ENCODE peak calls at places on chromosomes 11 and 22, in six cellular contexts. P is Peyer's patch, C is IMR-90, J is adrenal gland, Z is heart right ventricle, R is right lobe of liver. L is an unnamed sample. For H3K4me1 and H3K9me3, the result is how much of the 10 kb centered on the place peaks cover.

GRCh38 chr11:130707217-130707616 is 209.1 kb downstream of the SNX19 start:
- DNase-seq in P (no peak), C (no peak), J (no peak), Z (no peak), R (no peak), L (no peak)

GRCh38 chr11:70038034-70038834 is 39.9 kb upstream of the ANO1 start:
- DNase-seq in P (no peak), C (no peak), J (no peak), Z (no peak), R (no peak), L (no peak)

GRCh38 chr11:111851636-111852035 is 19.7 kb downstream of the ALG9 start:
- DNase-seq in P (no peak), C (peak), J (no peak), Z (no peak), R (no peak), L (no peak)

GRCh38 chr11:99148352-99148751 is 127.6 kb downstream of the CNTN5 start:
- DNase-seq in P (no peak), C (no peak), J (no peak), Z (no peak), R (no peak), L (no peak)

GRCh38 chr11:83047515-83048225 is 24.0 kb downstream of the RAB30 start:
- DNase-seq in P (no peak), C (peak), J (no peak), Z (no peak), R (no peak), L (no peak)

GRCh38 chr22:23695748-23696325 is 5.0 kb downstream of the RGL4 start:
- DNase-seq in P (no peak), C (no peak), J (no peak), Z (no peak), R (no peak), L (no peak)

GRCh38 chr22:44895296-44896055 is 114.3 kb downstream of the PHF21B start:
- DNase-seq in P (peak), C (no peak), J (peak), Z (no peak), R (no peak), L (no peak)

GRCh38 chr11:92376680-92377079 is 152.1 kb downstream of the FAT3 start:
- DNase-seq in P (no peak), C (no peak), J (no peak), Z (no peak), R (no peak), L (no peak)

GRCh38 chr22:43980579-43980978 is 25.3 kb downstream of the SAMM50 start:
- DNase-seq in P (no peak), C (no peak), J (no peak), Z (no peak), R (no peak), L (no peak)

GRCh38 chr11:118924591-118925585 is 838 bp downstream of the BCL9L start:
- DNase-seq in P (peak), C (peak), J (no peak), Z (peak), R (peak), L (peak)

GRCh38 chr11:77455740-77456139 is 18.2 kb downstream of the PAK1 start:
- DNase-seq in P (no peak), C (no peak), J (no peak), Z (no peak), R (no peak), L (no peak)
- H3K4me1 ChIP-seq in P (under half), C (under half), J (under half), Z (under half), R (under half), L (under half)

GRCh38 chr22:20130319-20130718 is 1.3 kb upstream of the ZDHHC8 start:
- DNase-seq in P (no peak), C (no peak), J (no peak), Z (no peak), R (no peak), L (no peak)

GRCh38 chr22:20127869-20128618 is 3.6 kb upstream of the ZDHHC8 start:
- DNase-seq in P (no peak), C (no peak), J (no peak), Z (no peak), R (no peak), L (no peak)

GRCh38 chr22:20128619-20128901 is 3.0 kb upstream of the ZDHHC8 start:
- DNase-seq in P (no peak), C (no peak), J (no peak), Z (no peak), R (no peak), L (no peak)

GRCh38 chr22:20129747-20130014 is 1.9 kb upstream of the ZDHHC8 start:
- DNase-seq in P (no peak), C (no peak), J (no peak), Z (no peak), R (no peak), L (no peak)

DNA sequence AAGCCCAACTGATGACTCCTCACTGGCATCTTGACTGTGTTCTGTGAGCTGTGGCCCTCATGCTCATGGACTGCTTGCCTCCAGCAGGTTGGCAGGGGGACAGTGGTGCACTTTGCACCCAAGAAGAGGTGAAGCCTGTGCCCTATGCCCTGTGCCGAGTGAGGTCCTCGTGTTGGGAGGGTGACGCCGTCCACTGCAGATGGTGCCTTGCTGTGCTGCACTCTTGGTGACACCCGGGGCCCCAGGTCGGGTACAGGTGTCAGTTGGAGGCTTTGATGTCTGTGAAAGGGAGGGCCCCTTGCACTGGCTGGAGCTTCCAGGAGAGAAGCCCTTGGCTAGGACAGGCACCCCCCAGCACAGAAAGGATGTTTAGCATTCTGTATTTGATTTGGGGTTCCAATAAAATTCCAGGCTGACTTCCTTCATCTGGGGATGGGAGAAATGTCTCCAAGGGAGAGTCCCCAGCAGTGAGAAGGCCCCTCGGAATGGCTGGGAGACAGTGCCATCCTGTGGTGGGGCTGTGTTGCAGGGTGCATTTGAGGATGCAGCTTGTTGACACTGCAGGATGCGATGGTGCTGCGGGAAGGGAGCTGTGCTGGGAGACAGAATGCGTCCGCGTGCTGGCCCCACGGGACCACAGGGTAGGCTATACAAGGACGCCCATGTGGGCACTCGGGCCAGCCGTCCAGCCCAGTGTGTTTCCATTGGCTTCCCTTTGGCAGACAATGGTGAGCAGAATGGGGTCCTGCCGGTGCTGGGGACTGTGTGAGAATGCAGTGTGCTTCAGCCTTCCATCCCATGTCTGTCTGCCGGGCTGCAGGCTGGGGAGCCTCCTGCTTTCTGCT is 2.5 kb upstream of the ZDHHC8 start:
- DNase-seq in P (peak), C (peak), J (peak), Z (no peak), R (peak), L (no peak)
- TF ChIP-seq CTCF in P (peak), C (peak), J (peak), Z (peak), R (peak), L (no peak)

GRCh38 chr22:16568425-16568758 is 24.2 kb downstream of the CCT8L2 start:
- DNase-seq in P (no peak), C (no peak), J (no peak), Z (no peak), R (no peak), L (no peak)

GRCh38 chr22:16562711-16563554 is 29.7 kb downstream of the CCT8L2 start:
- DNase-seq in P (no peak), C (no peak), J (no peak), Z (no peak), R (no peak), L (no peak)

GRCh38 chr22:16559056-16559955 is 33.3 kb downstream of the CCT8L2 start:
- DNase-seq in P (no peak), C (no peak), J (no peak), Z (no peak), R (no peak), L (no peak)

DNA sequence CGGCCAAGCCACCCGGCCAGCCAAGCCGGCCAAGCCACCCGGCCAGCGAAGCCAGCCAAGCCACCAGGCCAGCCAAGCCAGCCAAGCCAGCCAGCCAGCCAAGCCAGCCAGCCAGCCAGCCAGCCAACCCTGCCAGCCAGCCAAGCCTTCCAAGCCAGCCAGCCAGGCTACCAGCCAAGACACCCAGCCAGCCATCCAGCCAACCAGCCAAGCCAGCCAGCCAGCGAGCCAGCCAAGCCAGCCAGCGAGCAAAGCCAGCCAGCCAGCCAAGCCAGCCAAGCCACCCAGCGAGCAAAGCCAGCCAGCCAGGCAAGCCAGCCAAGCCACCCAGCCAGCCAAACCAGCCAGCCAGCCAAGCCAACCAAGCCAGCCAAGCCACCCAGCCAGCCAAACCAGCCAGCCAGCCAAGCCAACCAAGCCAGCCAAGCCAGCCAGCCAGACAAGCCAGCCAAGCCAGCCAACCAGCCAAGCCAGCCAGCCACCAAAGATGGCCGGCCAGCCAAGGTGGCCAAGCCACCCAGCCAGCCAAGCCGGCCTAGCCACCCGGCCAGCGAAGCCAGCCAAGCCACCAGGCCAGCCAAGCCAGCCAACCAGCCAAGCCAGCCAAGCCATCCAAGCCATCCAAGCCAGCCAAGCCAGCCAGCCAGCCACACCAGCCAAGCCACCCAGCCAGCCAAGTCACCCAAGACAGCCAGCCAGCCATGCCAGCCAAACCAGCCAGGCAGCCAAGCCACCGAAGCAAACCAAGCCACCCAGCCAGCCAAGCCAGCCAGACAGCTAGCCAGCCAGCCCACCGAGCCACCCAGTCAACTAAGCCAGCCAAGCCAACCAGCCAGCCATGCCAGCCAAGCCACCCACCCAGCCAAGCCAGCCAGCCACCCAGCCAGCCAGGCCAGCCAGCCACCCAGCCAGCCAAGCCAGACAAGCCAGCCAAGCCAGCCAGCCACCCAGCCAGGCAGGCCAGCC is 28.8 kb downstream of the CCT8L2 start:
- DNase-seq in P (no peak), C (no peak), J (no peak), Z (no peak), R (peak), L (no peak)
- H3K9me3 ChIP-seq in P (under half), C (under half), J (under half), Z (under half), R (under half), L (under half)

GRCh38 chr11:122653911-122654310 is 1.6 kb upstream of the UBASH3B start:
- DNase-seq in P (no peak), C (peak), J (no peak), Z (no peak), R (no peak), L (no peak)
- H3K4me1 ChIP-seq in P (under half), C (under half), J (under half), Z (under half), R (under half), L (under half)

GRCh38 chr11:95584589-95584988 is 205.0 kb downstream of the FAM76B start:
- DNase-seq in P (no peak), C (no peak), J (no peak), Z (no peak), R (no peak), L (no peak)
- TF ChIP-seq CTCF in P (no peak), C (no peak), J (no peak), Z (no peak), R (no peak), L (no peak)

DNA sequence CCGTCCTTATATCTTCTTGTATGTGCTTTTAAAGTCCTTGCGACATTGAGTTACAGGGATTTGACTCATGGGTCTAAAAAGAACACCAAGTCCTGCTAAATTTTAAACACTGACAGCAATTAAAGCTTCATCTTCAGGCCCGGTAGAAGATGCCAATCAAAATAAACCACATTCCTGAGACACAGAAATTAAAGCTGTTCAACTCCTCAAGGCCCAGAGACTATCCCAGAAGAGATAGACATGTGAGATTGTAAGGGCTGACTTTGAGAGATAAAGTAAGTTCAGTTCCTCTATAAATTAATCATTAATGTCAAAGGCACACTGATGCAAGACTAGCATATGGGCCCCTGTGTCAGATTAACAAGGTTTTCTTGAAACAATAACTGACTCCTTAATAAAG is 49.8 kb downstream of the OSBPL5 start:
- DNase-seq in P (no peak), C (no peak), J (no peak), Z (no peak), R (no peak), L (no peak)
- H3K9me3 ChIP-seq in P (under half), C (under half), J (under half), Z (under half), R (under half), L (under half)

GRCh38 chr11:57529012-57529411 is 1.5 kb downstream of the TIMM10 start:
- DNase-seq in P (no peak), C (no peak), J (no peak), Z (no peak), R (no peak), L (no peak)

GRCh38 chr11:57527056-57527631 is 3.4 kb downstream of the TIMM10 start:
- DNase-seq in P (peak), C (peak), J (peak), Z (peak), R (peak), L (no peak)

DNA sequence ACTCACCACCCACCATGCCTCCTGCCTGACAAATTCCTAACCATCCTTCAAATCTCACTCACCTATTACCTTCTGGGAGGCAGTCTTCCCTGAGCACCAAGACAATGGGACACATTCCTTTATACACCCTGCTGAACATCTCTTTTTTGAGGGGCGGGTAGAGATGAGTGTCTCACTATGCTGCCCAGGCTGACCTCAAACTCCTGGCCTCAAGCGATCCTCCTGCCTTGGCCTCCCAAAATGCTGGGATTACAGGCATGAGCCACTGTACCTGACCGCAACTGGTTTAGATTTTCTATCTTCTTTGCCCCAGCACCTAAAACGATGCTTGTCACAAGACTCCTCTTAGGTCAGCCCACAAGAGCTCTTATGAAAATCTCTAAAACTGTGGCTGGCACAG is 7.1 kb downstream of the TIMM10 start:
- DNase-seq in P (no peak), C (no peak), J (no peak), Z (no peak), R (no peak), L (no peak)
- H3K4me1 ChIP-seq in P (under half), C (under half), J (under half), Z (under half), R (under half), L (under half)

GRCh38 chr22:31153357-31153756 is 6.6 kb upstream of the RNF185 start:
- DNase-seq in P (peak), C (no peak), J (no peak), Z (no peak), R (no peak), L (no peak)

GRCh38 chr22:31151872-31152271 is 8.1 kb upstream of the RNF185 start:
- DNase-seq in P (no peak), C (no peak), J (no peak), Z (no peak), R (no peak), L (no peak)

GRCh38 chr22:31150615-31151014 is 9.4 kb upstream of the RNF185 start:
- DNase-seq in P (peak), C (no peak), J (no peak), Z (no peak), R (no peak), L (no peak)

GRCh38 chr22:31148516-31148915 is 8.2 kb upstream of the PLA2G3 start:
- DNase-seq in P (no peak), C (peak), J (no peak), Z (no peak), R (no peak), L (no peak)

GRCh38 chr22:31148953-31149627 is 8.8 kb upstream of the PLA2G3 start:
- DNase-seq in P (peak), C (peak), J (peak), Z (peak), R (no peak), L (peak)
- TF ChIP-seq CTCF in P (peak), C (peak), J (peak), Z (peak), R (peak), L (peak)